ENCODE peak calls at places on chromosomes 11 and 22, in five cellular contexts. K is fibroblast of pulmonary artery, Y is colonic mucosa, D is glutamatergic neuron, C is fibroblast of mammary gland. O is an unnamed sample.

GRCh38 chr22:26432619-26433311 is 3.7 kb downstream of the ASPHD2 start:
- DNase-seq in C (no peak), D (no peak), Y (no peak), K (no peak), O (no peak)

GRCh38 chr11:10885703-10886363 is 28.0 kb upstream of the ZBED5 start:
- DNase-seq in Y (no peak), C (peak), K (peak), D (no peak), O (no peak)

GRCh38 chr11:107385361-107385982 is 72.2 kb downstream of the CWF19L2 start:
- DNase-seq in D (no peak), Y (no peak), K (peak), C (peak), O (no peak)

GRCh38 chr11:10899542-10899830 is 41.6 kb upstream of the ZBED5 start:
- DNase-seq in Y (peak), K (no peak), D (no peak), C (no peak), O (no peak)

GRCh38 chr11:16526947-16527346 is 170.6 kb upstream of the SOX6 start:
- DNase-seq in C (no peak), Y (no peak), K (no peak), D (no peak), O (no peak)

GRCh38 chr11:114794048-114794684 is 115.8 kb downstream of the NXPE2 start:
- DNase-seq in C (no peak), Y (no peak), K (no peak), D (no peak), O (no peak)

GRCh38 chr11:72589802-72590761 is 84.1 kb downstream of the PDE2A start:
- DNase-seq in Y (no peak), D (peak), C (peak), K (peak), O (peak)

GRCh38 chr22:39148727-39149535 is 3.5 kb downstream of the CBX7 start:
- DNase-seq in Y (peak), D (no peak), C (no peak), K (no peak), O (peak)

GRCh38 chr11:102293873-102294601 is 23.2 kb upstream of the BIRC3 start:
- DNase-seq in D (no peak), K (peak), C (peak), Y (no peak), O (no peak)

GRCh38 chr22:27507935-27508504 is 293.5 kb downstream of the MN1 start:
- DNase-seq in C (peak), Y (no peak), D (no peak), K (no peak), O (no peak)

GRCh38 chr22:40289991-40290459 is 56.3 kb upstream of the ADSL start:
- DNase-seq in Y (no peak), C (no peak), D (no peak), K (no peak), O (no peak)

GRCh38 chr11:60916669-60917206 is 2.8 kb downstream of the TMEM109 start:
- DNase-seq in Y (no peak), C (no peak), D (no peak), K (no peak), O (no peak)

GRCh38 chr11:104995001-104995408 is 26.6 kb upstream of the CASP4 start:
- DNase-seq in D (no peak), K (no peak), C (no peak), Y (no peak), O (peak)

GRCh38 chr11:78416285-78417174 is 1.1 kb downstream of the GAB2 start:
- DNase-seq in K (peak), D (peak), Y (peak), C (peak), O (peak)

GRCh38 chr11:118401151-118401879 is at the start of gene ATP5MG:
- DNase-seq in C (peak), K (peak), Y (peak), D (peak), O (peak)

GRCh38 chr22:17891427-17892167 is 117.3 kb upstream of the BID start:
- DNase-seq in K (no peak), Y (peak), D (peak), C (no peak), O (peak)

GRCh38 chr11:33970984-33971466 is 79.1 kb upstream of the LMO2 start:
- DNase-seq in D (peak), C (peak), K (peak), Y (peak), O (peak)

GRCh38 chr22:38490915-38491314 is 15.2 kb downstream of the DDX17 start:
- DNase-seq in D (no peak), Y (peak), K (peak), C (peak), O (no peak)

GRCh38 chr11:125568970-125569912 is at the start of gene EI24:
- DNase-seq in K (peak), D (peak), C (peak), Y (peak), O (peak)
- TF ChIP-seq CTCF in K (peak), D (peak), C (peak), Y (peak), O (peak)

DNA sequence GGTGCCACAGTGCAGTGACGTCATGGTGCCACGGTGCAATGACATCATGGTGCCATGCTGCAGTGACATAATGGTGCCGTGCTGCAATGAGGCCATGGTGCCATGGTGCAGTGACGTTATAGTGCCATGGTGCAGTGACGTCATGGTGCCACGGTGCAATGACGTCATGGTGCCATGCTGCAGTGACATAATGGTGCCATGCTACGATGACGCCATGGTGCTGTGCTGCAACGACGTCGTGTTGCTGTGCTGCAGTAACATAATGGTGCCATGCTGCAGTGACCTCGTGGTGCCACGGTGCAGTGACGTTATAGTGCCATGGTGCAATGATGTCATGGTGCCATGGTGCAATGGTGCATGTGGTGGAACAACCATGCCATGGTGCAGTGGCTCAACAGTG is 45.3 kb downstream of the DHCR7 start:
- DNase-seq in C (no peak), K (no peak), Y (no peak), D (no peak), O (no peak)
- TF ChIP-seq CTCF in C (no peak), K (no peak), Y (no peak), D (no peak), O (no peak)

GRCh38 chr11:70120674-70121073 is 42.6 kb downstream of the ANO1 start:
- DNase-seq in D (no peak), Y (no peak), K (no peak), C (no peak), O (no peak)

GRCh38 chr11:70117567-70118194 is 39.6 kb downstream of the ANO1 start:
- DNase-seq in Y (no peak), D (no peak), K (no peak), C (no peak), O (no peak)

GRCh38 chr11:70119502-70119901 is 41.4 kb downstream of the ANO1 start:
- DNase-seq in K (no peak), Y (no peak), D (no peak), C (no peak), O (no peak)

GRCh38 chr11:70116386-70117077 is 38.4 kb downstream of the ANO1 start:
- DNase-seq in D (no peak), Y (no peak), C (no peak), K (no peak), O (no peak)

GRCh38 chr11:70118642-70119041 is 40.5 kb downstream of the ANO1 start:
- DNase-seq in Y (no peak), K (no peak), C (no peak), D (no peak), O (no peak)
- TF ChIP-seq CTCF in Y (no peak), K (no peak), C (no peak), D (no peak), O (no peak)

GRCh38 chr11:130813196-130813595 is 103.1 kb downstream of the SNX19 start:
- DNase-seq in C (no peak), D (no peak), Y (no peak), K (no peak), O (no peak)

GRCh38 chr11:130804306-130805077 is 111.8 kb downstream of the SNX19 start:
- DNase-seq in K (no peak), C (no peak), Y (no peak), D (no peak), O (no peak)

GRCh38 chr11:130813638-130814037 is 102.6 kb downstream of the SNX19 start:
- DNase-seq in C (no peak), D (no peak), K (no peak), Y (no peak), O (no peak)

GRCh38 chr11:130806746-130807145 is 109.5 kb downstream of the SNX19 start:
- DNase-seq in Y (no peak), C (no peak), K (no peak), D (no peak), O (no peak)

GRCh38 chr11:130808541-130808940 is 107.7 kb downstream of the SNX19 start:
- DNase-seq in C (no peak), D (no peak), K (no peak), Y (no peak), O (no peak)
- TF ChIP-seq CTCF in C (no peak), D (no peak), K (no peak), Y (no peak), O (no peak)

GRCh38 chr22:50417544-50417943 is 57.3 kb downstream of the SBF1 start:
- DNase-seq in K (no peak), Y (no peak), C (peak), D (no peak), O (no peak)
- TF ChIP-seq CTCF in K (no peak), Y (no peak), C (no peak), D (no peak), O (no peak)

GRCh38 chr11:122578168-122578825 is 77.2 kb upstream of the UBASH3B start:
- DNase-seq in Y (no peak), D (no peak), K (no peak), C (peak), O (no peak)
- TF ChIP-seq CTCF in Y (no peak), D (no peak), K (peak), C (peak), O (no peak)

GRCh38 chr11:41498726-41499125 is 39.3 kb upstream of the LRRC4C start:
- DNase-seq in K (peak), C (peak), Y (no peak), D (no peak), O (no peak)
- TF ChIP-seq CTCF in K (peak), C (peak), Y (no peak), D (peak), O (peak)